ENCODE peak calls at places on chromosome 2, in eight cellular contexts. I is A549; O is astrocyte; Z is HAP-1; D is ovary; K is OCI-LY7; R is CD4-positive, alpha-beta memory T cell; M is psoas muscle. P is an unnamed sample. For H3K4me1, the result is how much of the 10 kb centered on the place peaks cover.

GRCh38 chr2:18651842-18652774 is 62.7 kb upstream of the NT5C1B start:
- DNase-seq in I (no peak), O (peak), Z (no peak), D (no peak), K (no peak), R (no peak), M (no peak), P (no peak)

GRCh38 chr2:26702025-26702424 is 9.5 kb downstream of the KCNK3 start:
- DNase-seq in I (no peak), O (no peak), Z (no peak), D (no peak), K (no peak), R (no peak), M (no peak), P (no peak)

GRCh38 chr2:9578475-9579235 is 23.0 kb upstream of the ADAM17 start:
- DNase-seq in I (no peak), O (no peak), Z (no peak), D (no peak), K (no peak), R (no peak), M (no peak), P (no peak)

GRCh38 chr2:239846789-239847676 is 178.1 kb downstream of the NDUFA10 start:
- DNase-seq in I (no peak), O (no peak), Z (no peak), D (no peak), K (no peak), R (no peak), M (no peak), P (no peak)

GRCh38 chr2:30732376-30732775 is 74.9 kb downstream of the CAPN13 start:
- DNase-seq in I (no peak), O (no peak), Z (no peak), D (no peak), K (no peak), R (no peak), M (no peak), P (no peak)

GRCh38 chr2:239180526-239181073 is 220.2 kb downstream of the HDAC4 start:
- DNase-seq in I (no peak), O (no peak), Z (no peak), D (no peak), K (no peak), R (no peak), M (peak), P (no peak)

GRCh38 chr2:128260239-128261138 is 58.2 kb downstream of the HS6ST1 start:
- DNase-seq in I (peak), O (peak), Z (peak), D (no peak), K (no peak), R (no peak), M (peak), P (no peak)

GRCh38 chr2:28047698-28048097 is 157.2 kb downstream of the BABAM2 start:
- DNase-seq in I (no peak), O (peak), Z (no peak), D (no peak), K (no peak), R (no peak), M (no peak), P (no peak)

GRCh38 chr2:174577967-174578589 is 19.5 kb downstream of the WIPF1 start:
- DNase-seq in I (peak), O (peak), Z (no peak), D (no peak), K (peak), R (peak), M (no peak), P (no peak)

GRCh38 chr2:53233759-53234547 is 533.7 kb upstream of the CHAC2 start:
- DNase-seq in I (no peak), O (no peak), Z (no peak), D (no peak), K (no peak), R (peak), M (no peak), P (no peak)

GRCh38 chr2:218284106-218284811 is 8.0 kb downstream of the TMBIM1 start:
- DNase-seq in I (no peak), O (peak), Z (no peak), D (no peak), K (no peak), R (peak), M (peak), P (no peak)

GRCh38 chr2:218435003-218435982 is 16.4 kb downstream of the VIL1 start:
- DNase-seq in I (no peak), O (no peak), Z (no peak), D (no peak), K (no peak), R (no peak), M (peak), P (no peak)

GRCh38 chr2:227204452-227204851 is 40.0 kb downstream of the COL4A3 start:
- DNase-seq in I (no peak), O (no peak), Z (no peak), D (no peak), K (no peak), R (no peak), M (no peak), P (no peak)

GRCh38 chr2:71797006-71797810 is 343.8 kb downstream of the DYSF start:
- DNase-seq in I (no peak), O (no peak), Z (no peak), D (no peak), K (no peak), R (no peak), M (no peak), P (no peak)

GRCh38 chr2:69163556-69163955 is 150.6 kb downstream of the ANTXR1 start:
- DNase-seq in I (no peak), O (no peak), Z (no peak), D (no peak), K (no peak), R (no peak), M (no peak), P (no peak)

GRCh38 chr2:46229134-46230063 is 67.8 kb upstream of the EPAS1 start:
- DNase-seq in I (peak), O (peak), Z (no peak), D (no peak), K (no peak), R (peak), M (no peak), P (no peak)

GRCh38 chr2:137928547-137929503 is 35.4 kb upstream of the HNMT start:
- DNase-seq in I (peak), O (peak), Z (no peak), D (no peak), K (no peak), R (no peak), M (no peak), P (no peak)

GRCh38 chr2:236512902-236513433 is 56.7 kb upstream of the ACKR3 start:
- DNase-seq in I (peak), O (peak), Z (peak), D (peak), K (peak), R (peak), M (peak), P (peak)

GRCh38 chr2:226797989-226798421 is 1.6 kb downstream of the IRS1 start:
- DNase-seq in I (no peak), O (no peak), Z (no peak), D (no peak), K (no peak), R (no peak), M (peak), P (no peak)

GRCh38 chr2:183260527-183260926 is 136.3 kb downstream of the NUP35 start:
- DNase-seq in I (no peak), O (no peak), Z (no peak), D (no peak), K (no peak), R (no peak), M (no peak), P (no peak)

GRCh38 chr2:238513346-238513745 is 86.6 kb downstream of the ASB1 start:
- DNase-seq in I (peak), O (no peak), Z (peak), D (no peak), K (peak), R (no peak), M (no peak), P (no peak)

GRCh38 chr2:120880381-120880780 is 144.7 kb downstream of the GLI2 start:
- DNase-seq in I (no peak), O (peak), Z (no peak), D (no peak), K (no peak), R (no peak), M (peak), P (no peak)

GRCh38 chr2:88500691-88501090 is 48.2 kb upstream of the FOXI3 start:
- DNase-seq in I (peak), O (no peak), Z (no peak), D (no peak), K (no peak), R (no peak), M (no peak), P (no peak)

GRCh38 chr2:30200875-30201274 is 30.5 kb upstream of the LBH start:
- DNase-seq in I (no peak), O (no peak), Z (no peak), D (no peak), K (no peak), R (no peak), M (no peak), P (no peak)

GRCh38 chr2:119011162-119011909 is 69.3 kb downstream of the MARCO start:
- DNase-seq in I (peak), O (peak), Z (peak), D (peak), K (no peak), R (no peak), M (peak), P (no peak)

GRCh38 chr2:36528761-36529392 is 69.1 kb downstream of the FEZ2 start:
- DNase-seq in I (no peak), O (no peak), Z (no peak), D (no peak), K (no peak), R (no peak), M (no peak), P (no peak)

GRCh38 chr2:216274194-216274593 is 98.1 kb downstream of the MARCHF4 start:
- DNase-seq in I (no peak), O (peak), Z (no peak), D (no peak), K (no peak), R (no peak), M (no peak), P (no peak)

GRCh38 chr2:68831688-68832087 is 39.5 kb downstream of the BMP10 start:
- DNase-seq in I (no peak), O (peak), Z (no peak), D (no peak), K (no peak), R (no peak), M (no peak), P (no peak)

GRCh38 chr2:43293744-43294695 is 67.6 kb upstream of the ZFP36L2 start:
- DNase-seq in I (peak), O (peak), Z (no peak), D (no peak), K (no peak), R (peak), M (no peak), P (peak)

GRCh38 chr2:225841314-225841713 is 441.8 kb downstream of the NYAP2 start:
- DNase-seq in I (no peak), O (peak), Z (no peak), D (no peak), K (no peak), R (no peak), M (no peak), P (no peak)

DNA sequence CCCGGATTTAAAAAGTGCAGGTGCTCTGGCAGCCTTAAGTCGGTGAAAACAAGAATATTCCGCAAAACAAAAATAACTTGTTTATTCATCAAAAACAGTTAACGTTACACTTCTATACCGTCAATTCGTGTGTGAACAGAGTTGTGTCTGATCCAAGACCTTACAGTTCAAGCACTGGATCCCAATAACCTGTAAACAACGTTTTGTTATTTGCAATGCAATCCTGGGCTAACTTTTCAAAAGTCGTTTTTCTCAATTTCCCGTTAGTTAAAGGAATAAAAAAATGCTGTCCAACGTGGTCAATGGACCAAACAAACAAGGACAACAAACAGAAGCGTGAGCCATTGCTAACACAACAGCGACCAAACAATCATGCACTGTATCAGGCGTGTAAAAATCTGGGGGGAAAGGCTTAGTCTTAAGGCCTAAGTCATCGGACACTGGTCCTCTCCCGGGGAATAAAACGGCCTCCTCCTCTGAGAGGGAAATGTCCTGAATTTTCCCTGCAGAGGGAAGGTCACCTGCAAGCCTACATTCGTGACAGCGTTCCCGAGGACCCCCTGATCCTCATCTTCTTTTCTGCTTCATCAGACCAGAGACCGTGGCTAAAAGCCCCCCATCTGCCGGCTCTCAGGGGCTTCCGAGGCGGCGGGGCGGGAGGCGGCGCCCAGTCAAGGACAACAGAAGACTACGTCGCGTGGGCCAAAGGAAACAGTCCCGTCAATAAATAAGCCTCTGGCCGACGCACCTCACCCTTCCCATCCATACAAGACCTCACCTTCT is 490 bp downstream of the NDUFS1 start:
- DNase-seq in I (peak), O (peak), Z (no peak), D (no peak), K (no peak), R (no peak), M (no peak), P (no peak)
- H3K4me1 ChIP-seq in I (under half), O (under half), Z (under half), D (under half), K (under half), R (half or more), M (under half), P (under half)

GRCh38 chr2:197498627-197498936 is 1.1 kb downstream of the HSPD1 start:
- DNase-seq in I (no peak), O (no peak), Z (no peak), D (no peak), K (no peak), R (no peak), M (no peak), P (no peak)

GRCh38 chr2:197497301-197497700 is 2.3 kb downstream of the HSPD1 start:
- DNase-seq in I (no peak), O (no peak), Z (no peak), D (no peak), K (no peak), R (no peak), M (no peak), P (no peak)

GRCh38 chr2:197495433-197496134 is 4.1 kb downstream of the HSPD1 start:
- DNase-seq in I (no peak), O (no peak), Z (no peak), D (no peak), K (no peak), R (no peak), M (no peak), P (no peak)

GRCh38 chr2:197498937-197499593 is 575 bp downstream of the HSPD1 start:
- DNase-seq in I (peak), O (peak), Z (peak), D (peak), K (peak), R (peak), M (peak), P (no peak)

DNA sequence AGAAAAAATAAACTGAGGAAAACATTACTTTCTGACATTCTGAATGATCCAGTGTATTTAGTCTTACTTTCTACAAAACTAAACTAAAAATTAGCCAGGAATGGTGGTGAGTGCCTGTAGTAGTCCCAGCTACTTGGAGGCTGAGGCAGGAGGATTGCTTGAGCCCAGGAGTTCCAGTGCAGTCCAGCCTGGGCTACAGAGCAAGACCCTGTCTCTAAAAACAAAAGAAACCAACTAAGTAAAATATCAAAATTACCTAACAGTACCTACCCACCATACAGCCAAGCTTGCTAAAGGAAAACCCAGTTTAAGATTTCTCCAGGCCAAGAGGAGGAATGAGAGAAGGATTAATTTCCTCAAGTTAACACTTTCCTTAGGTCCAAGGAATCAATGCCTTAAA is 2.9 kb downstream of the HSPD1 start:
- DNase-seq in I (no peak), O (no peak), Z (no peak), D (no peak), K (no peak), R (no peak), M (no peak), P (no peak)
- H3K4me3 ChIP-seq in I (peak), O (peak), Z (peak), D (no peak), K (peak), R (no peak), M (peak), P (peak)

GRCh38 chr2:96541753-96542152 is 5.2 kb downstream of the ARID5A start:
- DNase-seq in I (no peak), O (no peak), Z (no peak), D (no peak), K (no peak), R (no peak), M (peak), P (no peak)

GRCh38 chr2:96539215-96539920 is 2.8 kb downstream of the ARID5A start:
- DNase-seq in I (no peak), O (no peak), Z (no peak), D (no peak), K (no peak), R (peak), M (peak), P (no peak)

GRCh38 chr2:96541326-96541725 is 4.8 kb downstream of the ARID5A start:
- DNase-seq in I (no peak), O (no peak), Z (no peak), D (no peak), K (no peak), R (no peak), M (no peak), P (no peak)

GRCh38 chr2:96538487-96539214 is 2.1 kb downstream of the ARID5A start:
- DNase-seq in I (no peak), O (peak), Z (peak), D (no peak), K (no peak), R (peak), M (peak), P (no peak)

DNA sequence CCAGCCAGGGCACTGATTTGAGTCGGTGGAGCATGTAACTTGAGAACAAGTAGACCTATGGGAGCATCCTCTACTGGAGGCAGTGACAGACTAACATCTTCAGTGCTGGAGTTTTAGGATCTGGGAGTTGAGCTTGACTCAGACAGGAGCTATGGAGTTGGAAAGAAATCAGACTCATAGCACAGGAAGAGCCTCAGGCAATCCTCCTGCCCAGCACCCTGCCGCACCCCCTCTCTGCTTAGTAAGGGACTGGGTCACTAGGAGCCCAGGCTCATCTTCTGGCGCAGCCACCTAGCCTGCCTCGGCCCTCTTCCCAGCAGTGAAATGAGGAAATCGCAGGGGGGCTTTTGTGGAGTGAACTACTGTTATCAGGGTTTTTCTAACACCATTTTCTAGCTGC is 3.6 kb downstream of the ARID5A start:
- DNase-seq in I (no peak), O (peak), Z (no peak), D (no peak), K (no peak), R (peak), M (peak), P (no peak)
- H3K4me1 ChIP-seq in I (under half), O (under half), Z (under half), D (under half), K (under half), R (half or more), M (half or more), P (under half)

GRCh38 chr2:188527110-188527509 is 235.4 kb downstream of the GULP1 start:
- DNase-seq in I (no peak), O (peak), Z (no peak), D (no peak), K (no peak), R (no peak), M (no peak), P (no peak)
- H3K4me3 ChIP-seq in I (no peak), O (no peak), Z (no peak), D (no peak), K (no peak), R (no peak), M (no peak), P (no peak)